ENCODE peak calls at places on chromosome X, in ten cellular contexts. R is fibroblast of pulmonary artery, P is keratinocyte, Q is sigmoid colon, M is foreskin fibroblast, T is PC-9, F is lower leg skin, G is cardiac fibroblast, W is choroid plexus epithelial cell, L is lung. Y is an unnamed sample.

GRCh38 chrX:86910602-86911311 is 606.8 kb upstream of the KLHL4 start:
- DNase-seq in R (no peak), P (no peak), Q (no peak), M (no peak), T (no peak), F (no peak), G (no peak), W (no peak), L (no peak), Y (no peak)

GRCh38 chrX:1094934-1095333 is 117.5 kb downstream of the CRLF2 start:
- DNase-seq in R (no peak), P (no peak), Q (peak), M (no peak), T (no peak), F (no peak), G (no peak), W (no peak), L (no peak), Y (no peak)

GRCh38 chrX:115894087-115894486 is 276.5 kb upstream of the AGTR2 start:
- DNase-seq in R (peak), P (no peak), Q (no peak), M (no peak), T (peak), F (no peak), G (peak), W (peak), L (peak), Y (peak)

GRCh38 chrX:63784346-63784901 is 590 bp downstream of the ARHGEF9 start:
- DNase-seq in R (no peak), P (no peak), Q (no peak), M (peak), T (no peak), F (no peak), G (no peak), W (no peak), L (no peak), Y (no peak)

GRCh38 chrX:110146521-110146920 is 143.6 kb downstream of the TMEM164 start:
- DNase-seq in R (peak), P (no peak), Q (no peak), M (peak), T (no peak), F (peak), G (peak), W (peak), L (peak), Y (peak)

GRCh38 chrX:128698528-128698927 is 646.3 kb upstream of the ACTRT1 start:
- DNase-seq in R (no peak), P (no peak), Q (peak), M (no peak), T (no peak), F (no peak), G (no peak), W (no peak), L (no peak), Y (no peak)

GRCh38 chrX:68895339-68896250 is 66.8 kb downstream of the EFNB1 start:
- DNase-seq in R (peak), P (no peak), Q (peak), M (peak), T (peak), F (peak), G (peak), W (peak), L (no peak), Y (peak)

GRCh38 chrX:115190636-115191489 is 1.7 kb downstream of the RBMXL3 start:
- DNase-seq in R (no peak), P (no peak), Q (no peak), M (no peak), T (no peak), F (no peak), G (no peak), W (no peak), L (no peak), Y (no peak)

GRCh38 chrX:13281289-13281688 is 38.6 kb downstream of the ATXN3L start:
- DNase-seq in R (no peak), P (no peak), Q (no peak), M (no peak), T (no peak), F (no peak), G (no peak), W (no peak), L (no peak), Y (no peak)

GRCh38 chrX:121479406-121479805 is 432.0 kb downstream of the GLUD2 start:
- DNase-seq in R (no peak), P (no peak), Q (no peak), M (peak), T (no peak), F (no peak), G (no peak), W (peak), L (no peak), Y (no peak)

GRCh38 chrX:55039471-55039870 is 8.7 kb upstream of the ALAS2 start:
- DNase-seq in R (no peak), P (no peak), Q (no peak), M (no peak), T (peak), F (no peak), G (no peak), W (no peak), L (no peak), Y (no peak)

GRCh38 chrX:63250253-63250868 is 100.8 kb downstream of the SPIN4 start:
- DNase-seq in R (peak), P (peak), Q (peak), M (peak), T (peak), F (peak), G (peak), W (peak), L (peak), Y (peak)

GRCh38 chrX:56784666-56785065 is 55.6 kb downstream of the NBDY start:
- DNase-seq in R (no peak), P (no peak), Q (peak), M (no peak), T (no peak), F (no peak), G (no peak), W (no peak), L (no peak), Y (no peak)

GRCh38 chrX:12949927-12950656 is 24.8 kb upstream of the TMSB4X start:
- DNase-seq in R (peak), P (no peak), Q (peak), M (peak), T (no peak), F (peak), G (peak), W (peak), L (peak), Y (peak)

GRCh38 chrX:10755477-10756334 is 135.3 kb upstream of the MID1 start:
- DNase-seq in R (peak), P (no peak), Q (no peak), M (peak), T (no peak), F (no peak), G (peak), W (peak), L (no peak), Y (peak)

GRCh38 chrX:9566150-9566621 is 101.3 kb downstream of the TBL1X start:
- DNase-seq in R (peak), P (peak), Q (peak), M (peak), T (no peak), F (peak), G (peak), W (peak), L (no peak), Y (peak)

GRCh38 chrX:104335765-104336164 is 81.0 kb upstream of the ESX1 start:
- DNase-seq in R (peak), P (no peak), Q (no peak), M (peak), T (peak), F (no peak), G (peak), W (peak), L (no peak), Y (peak)

GRCh38 chrX:42189601-42190000 is 266.2 kb upstream of the CASK start:
- DNase-seq in R (no peak), P (no peak), Q (no peak), M (no peak), T (no peak), F (no peak), G (no peak), W (peak), L (no peak), Y (no peak)

GRCh38 chrX:9352683-9353430 is 112.0 kb upstream of the TBL1X start:
- DNase-seq in R (peak), P (no peak), Q (no peak), M (peak), T (peak), F (peak), G (peak), W (peak), L (peak), Y (peak)

GRCh38 chrX:104310084-104310483 is 55.4 kb upstream of the ESX1 start:
- DNase-seq in R (peak), P (no peak), Q (no peak), M (peak), T (peak), F (no peak), G (peak), W (peak), L (no peak), Y (peak)

GRCh38 chrX:11381464-11381863 is 88.3 kb downstream of the AMELX start:
- DNase-seq in R (peak), P (no peak), Q (peak), M (peak), T (no peak), F (peak), G (peak), W (peak), L (no peak), Y (peak)

GRCh38 chrX:71283409-71284143 is at the start of gene NONO:
- DNase-seq in R (peak), P (peak), Q (peak), M (peak), T (peak), F (peak), G (peak), W (peak), L (peak), Y (peak)

GRCh38 chrX:148363836-148364235 is 136.6 kb upstream of the AFF2 start:
- DNase-seq in R (no peak), P (no peak), Q (no peak), M (no peak), T (no peak), F (no peak), G (no peak), W (no peak), L (no peak), Y (no peak)

GRCh38 chrX:44962944-44963343 is 90.0 kb downstream of the KDM6A start:
- DNase-seq in R (no peak), P (no peak), Q (no peak), M (no peak), T (no peak), F (no peak), G (no peak), W (no peak), L (no peak), Y (no peak)

DNA sequence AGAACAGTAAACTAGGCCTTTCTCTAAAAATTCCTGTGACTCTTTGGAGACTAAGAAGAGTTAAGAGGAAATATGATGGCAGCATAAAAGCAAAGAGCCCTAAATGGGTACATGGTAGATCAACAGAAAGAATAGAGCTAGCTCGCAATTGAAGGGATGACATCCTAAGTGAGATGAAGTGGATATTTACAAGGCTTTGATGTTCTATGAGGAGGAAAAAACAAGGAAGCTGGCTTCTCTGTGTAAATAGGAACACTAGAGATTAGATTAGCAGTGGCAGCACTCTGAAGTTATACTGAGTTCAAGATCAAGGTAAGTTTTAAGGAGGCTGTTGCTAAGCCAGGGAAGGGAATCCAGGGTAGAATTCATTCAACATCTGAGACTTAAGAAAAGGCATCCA is 73.1 kb upstream of the MBNL3 start:
- DNase-seq in R (no peak), P (no peak), Q (no peak), M (no peak), T (no peak), F (no peak), G (no peak), W (no peak), L (no peak), Y (no peak)
- H3K4me3 ChIP-seq in R (no peak), P (no peak), Q (no peak), M (no peak), T (no peak), F (no peak), G (no peak), W (no peak), L (no peak), Y (no peak)

GRCh38 chrX:116961872-116962582 is 499.3 kb upstream of the CT83 start:
- DNase-seq in R (no peak), P (no peak), Q (no peak), M (peak), T (no peak), F (no peak), G (no peak), W (no peak), L (no peak), Y (peak)
- TF ChIP-seq CTCF in R (no peak), P (no peak), Q (no peak), M (no peak), T (peak), F (no peak), G (no peak), W (no peak), L (no peak), Y (no peak)

GRCh38 chrX:48972214-48973164 is 845 bp upstream of the KCND1 start:
- DNase-seq in R (peak), P (no peak), Q (no peak), M (peak), T (no peak), F (no peak), G (peak), W (peak), L (peak), Y (peak)
- H3K4me3 ChIP-seq in R (peak), P (peak), Q (peak), M (peak), T (no peak), F (no peak), G (peak), W (peak), L (no peak), Y (peak)

GRCh38 chrX:73851014-73852009 is 288.3 kb downstream of the CHIC1 start:
- DNase-seq in R (no peak), P (peak), Q (peak), M (no peak), T (no peak), F (no peak), G (no peak), W (no peak), L (peak), Y (peak)

GRCh38 chrX:73852022-73852421 is 289.0 kb downstream of the CHIC1 start:
- DNase-seq in R (no peak), P (no peak), Q (no peak), M (no peak), T (no peak), F (no peak), G (no peak), W (no peak), L (no peak), Y (no peak)

GRCh38 chrX:73849054-73849453 is 286.1 kb downstream of the CHIC1 start:
- DNase-seq in R (no peak), P (no peak), Q (no peak), M (no peak), T (no peak), F (no peak), G (no peak), W (no peak), L (no peak), Y (no peak)

GRCh38 chrX:73850124-73851013 is 287.4 kb downstream of the CHIC1 start:
- DNase-seq in R (peak), P (no peak), Q (peak), M (peak), T (no peak), F (no peak), G (peak), W (peak), L (peak), Y (peak)

DNA sequence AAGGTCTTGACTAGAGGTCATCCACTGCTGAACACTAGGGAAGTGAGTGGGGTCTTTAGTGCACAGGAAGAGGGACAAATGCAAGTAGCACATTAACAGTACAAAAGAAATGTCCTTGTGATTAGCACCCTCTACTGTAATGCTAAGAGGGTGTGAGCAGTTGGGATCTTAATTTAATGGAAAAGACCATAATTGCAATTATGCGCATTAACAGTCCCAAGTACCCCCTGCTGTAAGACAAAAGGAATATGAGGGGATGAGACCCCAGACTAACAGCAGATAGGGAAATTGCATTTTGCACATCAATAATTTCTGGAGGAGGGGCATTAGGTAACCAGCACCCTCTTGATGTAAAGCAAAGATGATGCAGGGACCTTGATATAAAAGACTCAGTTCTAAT is 285.0 kb downstream of the CHIC1 start:
- DNase-seq in R (no peak), P (no peak), Q (no peak), M (peak), T (no peak), F (no peak), G (no peak), W (peak), L (no peak), Y (no peak)
- TF ChIP-seq CTCF in R (no peak), P (no peak), Q (no peak), M (no peak), T (no peak), F (no peak), G (no peak), W (no peak), L (no peak), Y (peak)

GRCh38 chrX:154354013-154354412 is 20.4 kb downstream of the FLNA start:
- DNase-seq in R (no peak), P (no peak), Q (peak), M (no peak), T (no peak), F (no peak), G (no peak), W (no peak), L (no peak), Y (no peak)

GRCh38 chrX:154354516-154354915 is 19.9 kb downstream of the FLNA start:
- DNase-seq in R (no peak), P (no peak), Q (no peak), M (no peak), T (no peak), F (no peak), G (no peak), W (no peak), L (no peak), Y (no peak)

GRCh38 chrX:154356596-154356995 is 17.8 kb downstream of the FLNA start:
- DNase-seq in R (no peak), P (no peak), Q (no peak), M (no peak), T (no peak), F (no peak), G (no peak), W (no peak), L (no peak), Y (no peak)

GRCh38 chrX:154355776-154356140 is 18.7 kb downstream of the FLNA start:
- DNase-seq in R (no peak), P (no peak), Q (no peak), M (no peak), T (no peak), F (no peak), G (no peak), W (no peak), L (no peak), Y (no peak)

GRCh38 chrX:154355094-154355775 is 19.2 kb downstream of the FLNA start:
- DNase-seq in R (no peak), P (no peak), Q (no peak), M (peak), T (no peak), F (no peak), G (no peak), W (no peak), L (peak), Y (no peak)
- H3K4me3 ChIP-seq in R (no peak), P (no peak), Q (no peak), M (no peak), T (no peak), F (no peak), G (no peak), W (no peak), L (no peak), Y (no peak)

GRCh38 chrX:24294619-24295018 is 19.2 kb downstream of the SUPT20HL2 start:
- DNase-seq in R (peak), P (no peak), Q (no peak), M (peak), T (no peak), F (no peak), G (peak), W (peak), L (no peak), Y (peak)
- TF ChIP-seq CTCF in R (peak), P (no peak), Q (no peak), M (no peak), T (no peak), F (no peak), G (peak), W (peak), L (no peak), Y (peak)

GRCh38 chrX:16718824-16719333 is 533 bp upstream of the SYAP1 start:
- DNase-seq in R (no peak), P (no peak), Q (no peak), M (no peak), T (no peak), F (no peak), G (no peak), W (no peak), L (no peak), Y (no peak)
- H3K4me3 ChIP-seq in R (peak), P (peak), Q (peak), M (peak), T (peak), F (no peak), G (peak), W (peak), L (peak), Y (peak)

DNA sequence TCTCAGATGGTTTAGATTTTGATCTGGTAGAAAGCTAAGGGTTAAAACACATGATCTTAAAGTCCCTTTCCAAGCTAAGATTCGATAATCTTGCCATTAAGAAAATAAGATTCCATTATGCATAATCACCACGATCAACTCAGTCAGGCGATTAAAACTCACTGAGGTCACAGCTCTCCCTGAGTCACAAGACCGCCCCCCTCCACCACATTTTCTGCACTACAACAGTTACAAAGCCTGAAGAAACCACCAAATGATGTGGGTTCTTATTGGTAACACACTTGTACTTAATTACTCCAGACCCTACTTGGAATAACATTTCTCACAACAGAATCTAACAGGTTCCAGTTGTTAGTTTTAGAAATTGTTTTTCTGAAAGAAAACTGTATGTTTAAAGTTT is 62.8 kb downstream of the SH3KBP1 start:
- DNase-seq in R (no peak), P (no peak), Q (no peak), M (peak), T (no peak), F (no peak), G (no peak), W (peak), L (no peak), Y (peak)
- TF ChIP-seq CTCF in R (no peak), P (no peak), Q (no peak), M (no peak), T (no peak), F (no peak), G (no peak), W (no peak), L (no peak), Y (no peak)

Y was measured in fibroblast of villous mesenchyme.